ENCODE peak calls at places on chromosomes 6 and 20, in seven cellular contexts. One of them, this sample, is unnamed.
A peak's percentile ranks its signal among the peaks of the same experiment; 100 is the strongest.

GRCh38 chr20:56676001-56676400 is 46.9 kb downstream of the TFAP2C start:
- DNase-seq in DMS 273 treated with DMSO at 0.1 percent for 48 hours: no peak
- DNase-seq in GM12878: no peak
- DNase-seq in activated CD4-positive, alpha-beta T cell treated with anti-CD3 and anti-CD28 coated beads, Interleukin-2, amount 50 U/mL, for 1 hour: no peak
- DNase-seq in G401: no peak
- DNase-seq in GM04504: no peak
- DNase-seq in tibial nerve: no peak
- DNase-seq in this sample: no peak

GRCh38 chr6:7888587-7889357 is 21.8 kb downstream of the TXNDC5 start:
- DNase-seq in GM12878: no peak
- DNase-seq in activated CD4-positive, alpha-beta T cell treated with anti-CD3 and anti-CD28 coated beads, Interleukin-2, amount 50 U/mL, for 1 hour: no peak
- DNase-seq in G401: no peak
- DNase-seq in DMS 273 treated with DMSO at 0.1 percent for 48 hours: no peak
- DNase-seq in tibial nerve: no peak
- DNase-seq in GM04504: no peak
- DNase-seq in this sample: no peak

GRCh38 chr6:77055711-77056110 is 407.6 kb downstream of the HTR1B start:
- DNase-seq in activated CD4-positive, alpha-beta T cell treated with anti-CD3 and anti-CD28 coated beads, Interleukin-2, amount 50 U/mL, for 1 hour: no peak
- DNase-seq in tibial nerve: no peak
- DNase-seq in G401: no peak
- DNase-seq in GM04504: no peak
- DNase-seq in GM12878: no peak
- DNase-seq in DMS 273 treated with DMSO at 0.1 percent for 48 hours: no peak
- DNase-seq in this sample: no peak

GRCh38 chr6:27837636-27838512 is 74.3 kb downstream of the OR2B2 start:
- DNase-seq in GM12878: peak; percentile 100
- DNase-seq in G401: peak; percentile 98
- DNase-seq in DMS 273 treated with DMSO at 0.1 percent for 48 hours: peak; percentile 99
- DNase-seq in tibial nerve: peak; percentile 44
- DNase-seq in activated CD4-positive, alpha-beta T cell treated with anti-CD3 and anti-CD28 coated beads, Interleukin-2, amount 50 U/mL, for 1 hour: peak; percentile 64
- DNase-seq in GM04504: peak; percentile 96
- DNase-seq in this sample: peak; percentile 86

GRCh38 chr6:47621838-47622449 is 76.4 kb upstream of the ADGRF4 start:
- DNase-seq in DMS 273 treated with DMSO at 0.1 percent for 48 hours: no peak
- DNase-seq in GM04504: no peak
- DNase-seq in G401: no peak
- DNase-seq in GM12878: no peak
- DNase-seq in tibial nerve: no peak
- DNase-seq in activated CD4-positive, alpha-beta T cell treated with anti-CD3 and anti-CD28 coated beads, Interleukin-2, amount 50 U/mL, for 1 hour: no peak
- DNase-seq in this sample: no peak

GRCh38 chr6:21665436-21666199 is 72.1 kb downstream of the SOX4 start:
- DNase-seq in tibial nerve: no peak
- DNase-seq in GM04504: no peak
- DNase-seq in DMS 273 treated with DMSO at 0.1 percent for 48 hours: no peak
- DNase-seq in activated CD4-positive, alpha-beta T cell treated with anti-CD3 and anti-CD28 coated beads, Interleukin-2, amount 50 U/mL, for 1 hour: no peak
- DNase-seq in G401: no peak
- DNase-seq in GM12878: no peak
- DNase-seq in this sample: no peak

GRCh38 chr6:48419992-48420391 is 309.0 kb upstream of the PTCHD4 start:
- DNase-seq in tibial nerve: no peak
- DNase-seq in G401: no peak
- DNase-seq in GM04504: no peak
- DNase-seq in DMS 273 treated with DMSO at 0.1 percent for 48 hours: no peak
- DNase-seq in GM12878: no peak
- DNase-seq in activated CD4-positive, alpha-beta T cell treated with anti-CD3 and anti-CD28 coated beads, Interleukin-2, amount 50 U/mL, for 1 hour: no peak
- DNase-seq in this sample: no peak

GRCh38 chr6:42791706-42792320 is 10.0 kb downstream of the BICRAL start:
- DNase-seq in GM04504: no peak
- DNase-seq in G401: no peak
- DNase-seq in activated CD4-positive, alpha-beta T cell treated with anti-CD3 and anti-CD28 coated beads, Interleukin-2, amount 50 U/mL, for 1 hour: no peak
- DNase-seq in DMS 273 treated with DMSO at 0.1 percent for 48 hours: no peak
- DNase-seq in tibial nerve: no peak
- DNase-seq in GM12878: no peak
- DNase-seq in this sample: no peak

GRCh38 chr6:109579361-109579760 is 96.3 kb upstream of the ZBTB24 start:
- DNase-seq in G401: no peak
- DNase-seq in tibial nerve: no peak
- DNase-seq in GM12878: peak; percentile 21
- DNase-seq in GM04504: no peak
- DNase-seq in activated CD4-positive, alpha-beta T cell treated with anti-CD3 and anti-CD28 coated beads, Interleukin-2, amount 50 U/mL, for 1 hour: no peak
- DNase-seq in DMS 273 treated with DMSO at 0.1 percent for 48 hours: no peak
- DNase-seq in this sample: no peak

GRCh38 chr20:36926653-36927200 is 24.8 kb downstream of the SAMHD1 start:
- DNase-seq in G401: no peak
- DNase-seq in DMS 273 treated with DMSO at 0.1 percent for 48 hours: no peak
- DNase-seq in GM04504: no peak
- DNase-seq in activated CD4-positive, alpha-beta T cell treated with anti-CD3 and anti-CD28 coated beads, Interleukin-2, amount 50 U/mL, for 1 hour: no peak
- DNase-seq in GM12878: no peak
- DNase-seq in tibial nerve: no peak
- DNase-seq in this sample: no peak

GRCh38 chr6:130118236-130118635 is 99.9 kb downstream of the L3MBTL3 start:
- DNase-seq in tibial nerve: no peak
- DNase-seq in G401: no peak
- DNase-seq in GM12878: no peak
- DNase-seq in activated CD4-positive, alpha-beta T cell treated with anti-CD3 and anti-CD28 coated beads, Interleukin-2, amount 50 U/mL, for 1 hour: no peak
- DNase-seq in DMS 273 treated with DMSO at 0.1 percent for 48 hours: no peak
- DNase-seq in GM04504: no peak
- DNase-seq in this sample: no peak

GRCh38 chr6:167798453-167798852 is 28.3 kb upstream of the AFDN start:
- DNase-seq in tibial nerve: no peak
- DNase-seq in GM04504: no peak
- DNase-seq in activated CD4-positive, alpha-beta T cell treated with anti-CD3 and anti-CD28 coated beads, Interleukin-2, amount 50 U/mL, for 1 hour: no peak
- DNase-seq in G401: no peak
- DNase-seq in GM12878: no peak
- DNase-seq in DMS 273 treated with DMSO at 0.1 percent for 48 hours: no peak
- DNase-seq in this sample: no peak

GRCh38 chr6:1075444-1075843 is 236.5 kb upstream of the FOXQ1 start:
- DNase-seq in G401: no peak
- DNase-seq in tibial nerve: no peak
- DNase-seq in GM12878: no peak
- DNase-seq in DMS 273 treated with DMSO at 0.1 percent for 48 hours: no peak
- DNase-seq in GM04504: no peak
- DNase-seq in activated CD4-positive, alpha-beta T cell treated with anti-CD3 and anti-CD28 coated beads, Interleukin-2, amount 50 U/mL, for 1 hour: no peak
- DNase-seq in this sample: no peak

GRCh38 chr6:149234051-149234962 is 83.2 kb upstream of the TAB2 start:
- DNase-seq in tibial nerve: no peak
- DNase-seq in GM12878: no peak
- DNase-seq in activated CD4-positive, alpha-beta T cell treated with anti-CD3 and anti-CD28 coated beads, Interleukin-2, amount 50 U/mL, for 1 hour: peak; percentile 26
- DNase-seq in G401: no peak
- DNase-seq in DMS 273 treated with DMSO at 0.1 percent for 48 hours: no peak
- DNase-seq in GM04504: no peak
- DNase-seq in this sample: peak; percentile 70

GRCh38 chr6:63516186-63516944 is 55.9 kb upstream of the LOC128125822 start:
- DNase-seq in GM04504: no peak
- DNase-seq in DMS 273 treated with DMSO at 0.1 percent for 48 hours: no peak
- DNase-seq in G401: no peak
- DNase-seq in tibial nerve: no peak
- DNase-seq in GM12878: no peak
- DNase-seq in activated CD4-positive, alpha-beta T cell treated with anti-CD3 and anti-CD28 coated beads, Interleukin-2, amount 50 U/mL, for 1 hour: no peak
- DNase-seq in this sample: no peak